ENCODE peak calls at places on chromosome 21, in ten cellular contexts. One of them, this sample, is unnamed.

GRCh38 chr21:42424848-42425602 is 21.3 kb downstream of the UBASH3A start:
- DNase-seq in HFF-Myc: no peak
- DNase-seq in GM12892: no peak
- DNase-seq in left cardiac atrium: no peak
- DNase-seq in NCI-H1436: no peak
- DNase-seq in endothelial cell: no peak
- DNase-seq in astrocyte of the cerebellum: no peak
- DNase-seq in NCI-H1694 treated with DMSO at 0.1 percent for 48 hours: no peak
- DNase-seq in T-helper 17 cell: peak
- DNase-seq in naive B cell: peak
- DNase-seq in this sample: no peak

GRCh38 chr21:33266784-33267135 is 593 bp downstream of the IL10RB start:
- DNase-seq in NCI-H1694 treated with DMSO at 0.1 percent for 48 hours: no peak
- DNase-seq in T-helper 17 cell: peak
- DNase-seq in GM12892: no peak
- DNase-seq in naive B cell: no peak
- DNase-seq in NCI-H1436: no peak
- DNase-seq in astrocyte of the cerebellum: no peak
- DNase-seq in endothelial cell: no peak
- DNase-seq in left cardiac atrium: peak
- DNase-seq in HFF-Myc: no peak
- DNase-seq in this sample: no peak

GRCh38 chr21:45362077-45362747 is 42.8 kb upstream of the COL18A1 start:
- DNase-seq in NCI-H1436: no peak
- DNase-seq in naive B cell: no peak
- DNase-seq in left cardiac atrium: no peak
- DNase-seq in endothelial cell: no peak
- DNase-seq in NCI-H1694 treated with DMSO at 0.1 percent for 48 hours: no peak
- DNase-seq in astrocyte of the cerebellum: no peak
- DNase-seq in T-helper 17 cell: no peak
- DNase-seq in GM12892: no peak
- DNase-seq in HFF-Myc: no peak
- DNase-seq in this sample: no peak

GRCh38 chr21:37367758-37368535 is 1.4 kb downstream of the DYRK1A start:
- DNase-seq in astrocyte of the cerebellum: no peak
- DNase-seq in HFF-Myc: no peak
- DNase-seq in NCI-H1436: no peak
- DNase-seq in left cardiac atrium: peak
- DNase-seq in endothelial cell: peak
- DNase-seq in NCI-H1694 treated with DMSO at 0.1 percent for 48 hours: no peak
- DNase-seq in T-helper 17 cell: peak
- DNase-seq in GM12892: no peak
- DNase-seq in naive B cell: peak
- DNase-seq in this sample: peak

GRCh38 chr21:20783611-20784010 is 214.6 kb upstream of the NCAM2 start:
- DNase-seq in HFF-Myc: no peak
- DNase-seq in astrocyte of the cerebellum: no peak
- DNase-seq in endothelial cell: no peak
- DNase-seq in NCI-H1436: no peak
- DNase-seq in left cardiac atrium: no peak
- DNase-seq in NCI-H1694 treated with DMSO at 0.1 percent for 48 hours: no peak
- DNase-seq in GM12892: no peak
- DNase-seq in naive B cell: no peak
- DNase-seq in T-helper 17 cell: no peak
- DNase-seq in this sample: no peak

GRCh38 chr21:37009740-37010341 is 3.3 kb downstream of the RIPPLY3 start:
- DNase-seq in naive B cell: peak
- DNase-seq in GM12892: peak
- DNase-seq in astrocyte of the cerebellum: peak
- DNase-seq in left cardiac atrium: peak
- DNase-seq in NCI-H1436: peak
- DNase-seq in endothelial cell: peak
- DNase-seq in NCI-H1694 treated with DMSO at 0.1 percent for 48 hours: peak
- DNase-seq in T-helper 17 cell: peak
- DNase-seq in HFF-Myc: peak
- DNase-seq in this sample: peak

GRCh38 chr21:32819702-32820101 is 48.1 kb upstream of the PAXBP1 start:
- DNase-seq in endothelial cell: no peak
- DNase-seq in left cardiac atrium: peak
- DNase-seq in GM12892: no peak
- DNase-seq in HFF-Myc: peak
- DNase-seq in naive B cell: no peak
- DNase-seq in NCI-H1436: no peak
- DNase-seq in astrocyte of the cerebellum: peak
- DNase-seq in NCI-H1694 treated with DMSO at 0.1 percent for 48 hours: no peak
- DNase-seq in T-helper 17 cell: no peak
- DNase-seq in this sample: peak

GRCh38 chr21:46191686-46192575 is 7.7 kb upstream of the SPATC1L start:
- DNase-seq in T-helper 17 cell: no peak
- DNase-seq in GM12892: no peak
- DNase-seq in NCI-H1436: no peak
- DNase-seq in endothelial cell: no peak
- DNase-seq in naive B cell: no peak
- DNase-seq in astrocyte of the cerebellum: no peak
- DNase-seq in HFF-Myc: no peak
- DNase-seq in left cardiac atrium: peak
- DNase-seq in NCI-H1694 treated with DMSO at 0.1 percent for 48 hours: no peak
- DNase-seq in this sample: no peak

GRCh38 chr21:36080386-36080785 is 10.6 kb downstream of the CBR1 start:
- DNase-seq in T-helper 17 cell: no peak
- DNase-seq in HFF-Myc: no peak
- DNase-seq in endothelial cell: no peak
- DNase-seq in astrocyte of the cerebellum: no peak
- DNase-seq in NCI-H1436: no peak
- DNase-seq in left cardiac atrium: no peak
- DNase-seq in GM12892: no peak
- DNase-seq in naive B cell: no peak
- DNase-seq in NCI-H1694 treated with DMSO at 0.1 percent for 48 hours: no peak
- DNase-seq in this sample: no peak

This sample was measured in fibroblast of lung.